ENCODE peak calls at places on chromosomes 16 and 17, in six cellular contexts. One of them, this sample, is unnamed.

GRCh38 chr17:61517843-61518606 is 65.8 kb downstream of the TBX4 start:
- DNase-seq in activated T-cell treated with anti-CD3 and anti-CD28 coated beads, Interleukin-2, amount 50 U/mL, for 48 hours: no peak
- DNase-seq in H54: no peak
- DNase-seq in HAP-1: no peak
- DNase-seq in osteoblast: peak
- DNase-seq in smooth muscle cell of the brain vasculature: no peak
- DNase-seq in this sample: no peak

GRCh38 chr17:41322264-41322902 is 6.9 kb upstream of the KRTAP17-1 start:
- DNase-seq in H54: peak
- DNase-seq in activated T-cell treated with anti-CD3 and anti-CD28 coated beads, Interleukin-2, amount 50 U/mL, for 48 hours: no peak
- DNase-seq in osteoblast: peak
- DNase-seq in HAP-1: peak
- DNase-seq in smooth muscle cell of the brain vasculature: no peak
- DNase-seq in this sample: peak

GRCh38 chr17:60049936-60050335 is 28.8 kb downstream of the HEATR6 start:
- DNase-seq in H54: no peak
- DNase-seq in osteoblast: no peak
- DNase-seq in smooth muscle cell of the brain vasculature: no peak
- DNase-seq in HAP-1: no peak
- DNase-seq in activated T-cell treated with anti-CD3 and anti-CD28 coated beads, Interleukin-2, amount 50 U/mL, for 48 hours: no peak
- DNase-seq in this sample: no peak

GRCh38 chr16:733382-734207 is 6.7 kb downstream of the HAGHL start:
- DNase-seq in activated T-cell treated with anti-CD3 and anti-CD28 coated beads, Interleukin-2, amount 50 U/mL, for 48 hours: peak
- DNase-seq in smooth muscle cell of the brain vasculature: no peak
- DNase-seq in osteoblast: no peak
- DNase-seq in HAP-1: peak
- DNase-seq in H54: no peak
- DNase-seq in this sample: no peak

GRCh38 chr16:30621765-30622164 is 11.6 kb upstream of the ZNF689 start:
- DNase-seq in smooth muscle cell of the brain vasculature: no peak
- DNase-seq in HAP-1: no peak
- DNase-seq in activated T-cell treated with anti-CD3 and anti-CD28 coated beads, Interleukin-2, amount 50 U/mL, for 48 hours: no peak
- DNase-seq in osteoblast: peak
- DNase-seq in H54: no peak
- DNase-seq in this sample: no peak

GRCh38 chr17:74332763-74333220 is 6.8 kb downstream of the KIF19 start:
- DNase-seq in activated T-cell treated with anti-CD3 and anti-CD28 coated beads, Interleukin-2, amount 50 U/mL, for 48 hours: no peak
- DNase-seq in smooth muscle cell of the brain vasculature: no peak
- DNase-seq in HAP-1: peak
- DNase-seq in osteoblast: no peak
- DNase-seq in H54: no peak
- DNase-seq in this sample: no peak

GRCh38 chr16:83744521-83744981 is 63.2 kb upstream of the HSBP1 start:
- DNase-seq in smooth muscle cell of the brain vasculature: no peak
- DNase-seq in activated T-cell treated with anti-CD3 and anti-CD28 coated beads, Interleukin-2, amount 50 U/mL, for 48 hours: no peak
- DNase-seq in HAP-1: no peak
- DNase-seq in osteoblast: no peak
- DNase-seq in H54: peak
- DNase-seq in this sample: no peak

GRCh38 chr17:77312061-77312684 is 171.4 kb downstream of the SEC14L1 start:
- DNase-seq in HAP-1: no peak
- DNase-seq in activated T-cell treated with anti-CD3 and anti-CD28 coated beads, Interleukin-2, amount 50 U/mL, for 48 hours: no peak
- DNase-seq in smooth muscle cell of the brain vasculature: no peak
- DNase-seq in osteoblast: peak
- DNase-seq in H54: no peak
- DNase-seq in this sample: no peak

GRCh38 chr17:1727876-1728630 is 3.5 kb downstream of the WDR81 start:
- DNase-seq in H54: no peak
- DNase-seq in smooth muscle cell of the brain vasculature: no peak
- DNase-seq in osteoblast: no peak
- DNase-seq in activated T-cell treated with anti-CD3 and anti-CD28 coated beads, Interleukin-2, amount 50 U/mL, for 48 hours: no peak
- DNase-seq in HAP-1: no peak
- DNase-seq in this sample: no peak

GRCh38 chr17:39999067-39999466 is 16.2 kb upstream of the CSF3 start:
- DNase-seq in H54: no peak
- DNase-seq in osteoblast: no peak
- DNase-seq in HAP-1: no peak
- DNase-seq in activated T-cell treated with anti-CD3 and anti-CD28 coated beads, Interleukin-2, amount 50 U/mL, for 48 hours: no peak
- DNase-seq in smooth muscle cell of the brain vasculature: no peak
- DNase-seq in this sample: peak

GRCh38 chr16:21162661-21163151 is 4.2 kb downstream of the LDAF1 start:
- DNase-seq in osteoblast: no peak
- DNase-seq in activated T-cell treated with anti-CD3 and anti-CD28 coated beads, Interleukin-2, amount 50 U/mL, for 48 hours: no peak
- DNase-seq in smooth muscle cell of the brain vasculature: no peak
- DNase-seq in HAP-1: no peak
- DNase-seq in H54: no peak
- DNase-seq in this sample: peak

GRCh38 chr17:76540381-76541300 is 797 bp downstream of the PRCD start:
- DNase-seq in HAP-1: peak
- DNase-seq in activated T-cell treated with anti-CD3 and anti-CD28 coated beads, Interleukin-2, amount 50 U/mL, for 48 hours: peak
- DNase-seq in smooth muscle cell of the brain vasculature: peak
- DNase-seq in H54: peak
- DNase-seq in osteoblast: peak
- DNase-seq in this sample: peak

GRCh38 chr17:58315281-58315711 is 13.3 kb downstream of the TSPOAP1 start:
- DNase-seq in osteoblast: peak
- DNase-seq in activated T-cell treated with anti-CD3 and anti-CD28 coated beads, Interleukin-2, amount 50 U/mL, for 48 hours: no peak
- DNase-seq in H54: no peak
- DNase-seq in HAP-1: no peak
- DNase-seq in smooth muscle cell of the brain vasculature: no peak
- DNase-seq in this sample: no peak

GRCh38 chr17:38449364-38449763 is 21.1 kb downstream of the ARHGAP23 start:
- DNase-seq in smooth muscle cell of the brain vasculature: no peak
- DNase-seq in HAP-1: no peak
- DNase-seq in osteoblast: peak
- DNase-seq in activated T-cell treated with anti-CD3 and anti-CD28 coated beads, Interleukin-2, amount 50 U/mL, for 48 hours: no peak
- DNase-seq in H54: no peak
- DNase-seq in this sample: no peak

GRCh38 chr16:46727630-46728029 is 20.5 kb downstream of the MYLK3 start:
- DNase-seq in osteoblast: no peak
- DNase-seq in smooth muscle cell of the brain vasculature: no peak
- DNase-seq in activated T-cell treated with anti-CD3 and anti-CD28 coated beads, Interleukin-2, amount 50 U/mL, for 48 hours: no peak
- DNase-seq in H54: no peak
- DNase-seq in HAP-1: no peak
- DNase-seq in this sample: no peak

GRCh38 chr17:41519501-41520224 is 973 bp upstream of the KRT15 start:
- DNase-seq in HAP-1: no peak
- DNase-seq in activated T-cell treated with anti-CD3 and anti-CD28 coated beads, Interleukin-2, amount 50 U/mL, for 48 hours: no peak
- DNase-seq in osteoblast: no peak
- DNase-seq in H54: no peak
- DNase-seq in smooth muscle cell of the brain vasculature: no peak
- DNase-seq in this sample: no peak

GRCh38 chr17:40313660-40314556 is 4.9 kb downstream of the RARA start:
- DNase-seq in H54: no peak
- DNase-seq in activated T-cell treated with anti-CD3 and anti-CD28 coated beads, Interleukin-2, amount 50 U/mL, for 48 hours: no peak
- DNase-seq in smooth muscle cell of the brain vasculature: no peak
- DNase-seq in HAP-1: no peak
- DNase-seq in osteoblast: peak
- DNase-seq in this sample: peak

GRCh38 chr16:4685776-4686496 is 7.4 kb upstream of the NUDT16L1 start:
- DNase-seq in H54: no peak
- DNase-seq in activated T-cell treated with anti-CD3 and anti-CD28 coated beads, Interleukin-2, amount 50 U/mL, for 48 hours: no peak
- DNase-seq in smooth muscle cell of the brain vasculature: no peak
- DNase-seq in osteoblast: peak
- DNase-seq in HAP-1: no peak
- DNase-seq in this sample: no peak

GRCh38 chr16:12426122-12426521 is 377.6 kb downstream of the CPPED1 start:
- DNase-seq in smooth muscle cell of the brain vasculature: no peak
- DNase-seq in osteoblast: peak
- DNase-seq in HAP-1: no peak
- DNase-seq in H54: no peak
- DNase-seq in activated T-cell treated with anti-CD3 and anti-CD28 coated beads, Interleukin-2, amount 50 U/mL, for 48 hours: no peak
- DNase-seq in this sample: no peak

GRCh38 chr17:50117202-50118040 is 12.5 kb downstream of the SAMD14 start:
- DNase-seq in HAP-1: peak
- DNase-seq in smooth muscle cell of the brain vasculature: no peak
- DNase-seq in activated T-cell treated with anti-CD3 and anti-CD28 coated beads, Interleukin-2, amount 50 U/mL, for 48 hours: peak
- DNase-seq in H54: no peak
- DNase-seq in osteoblast: peak
- DNase-seq in this sample: peak

GRCh38 chr16:56789360-56789759 is 59.4 kb downstream of the NUP93 start:
- DNase-seq in osteoblast: no peak
- DNase-seq in activated T-cell treated with anti-CD3 and anti-CD28 coated beads, Interleukin-2, amount 50 U/mL, for 48 hours: no peak
- DNase-seq in HAP-1: peak
- DNase-seq in H54: peak
- DNase-seq in smooth muscle cell of the brain vasculature: no peak
- DNase-seq in this sample: peak